ENCODE peak calls at places on chromosomes 2 and 18, in six cellular contexts. E is fibroblast of mammary gland; K is right cardiac atrium; R is NCI-H1105; X is HFF-Myc; I is activated CD4-positive, alpha-beta T cell treated with anti-CD3 and anti-CD28 coated beads, Interleukin-2, amount 10 ng/mL, durations not matched to agents 7 days and 5 days. U is an unnamed sample.

GRCh38 chr2:191358325-191359025 is 113.3 kb downstream of the MYO1B start:
- DNase-seq in E (no peak), X (no peak), I (no peak), K (peak; percentile 66), R (no peak), U (no peak)

GRCh38 chr18:48621240-48621639 is 82.4 kb downstream of the CTIF start:
- DNase-seq in R (no peak), X (peak; percentile 47), K (peak; percentile 24), E (peak; percentile 83), I (no peak), U (no peak)

GRCh38 chr18:39951321-39951720 is 2003.7 kb upstream of the PIK3C3 start:
- DNase-seq in E (peak; percentile 66), I (no peak), X (no peak), K (no peak), R (no peak), U (no peak)

GRCh38 chr2:192091480-192091879 is 103.3 kb downstream of the TMEFF2 start:
- DNase-seq in E (no peak), X (no peak), R (no peak), K (no peak), I (no peak), U (no peak)

GRCh38 chr18:77147418-77147852 is 14.9 kb upstream of the MBP start:
- DNase-seq in K (no peak), R (no peak), I (no peak), X (no peak), E (peak; percentile 81), U (no peak)

GRCh38 chr2:65456074-65456473 is 23.7 kb upstream of the SPRED2 start:
- DNase-seq in R (no peak), K (no peak), E (peak; percentile 97), X (no peak), I (no peak), U (no peak)

GRCh38 chr2:36356199-36356989 is 816 bp downstream of the CRIM1 start:
- DNase-seq in X (no peak), K (peak; percentile 79), R (no peak), I (peak; percentile 27), E (peak; percentile 35), U (no peak)

GRCh38 chr2:237414056-237414661 is at the start of gene COL6A3:
- DNase-seq in E (peak; percentile 98), I (no peak), R (no peak), X (peak; percentile 90), K (peak; percentile 92), U (no peak)

GRCh38 chr2:1742680-1743395 is 1.5 kb downstream of the PXDN start:
- DNase-seq in K (peak; percentile 94), E (peak; percentile 92), X (peak; percentile 55), R (no peak), I (peak; percentile 23), U (no peak)

GRCh38 chr2:61255580-61256437 is 93.8 kb downstream of the C2orf74 start:
- DNase-seq in E (peak; percentile 77), K (no peak), I (no peak), R (no peak), X (peak; percentile 22), U (no peak)

GRCh38 chr18:80173060-80173459 is 64.0 kb downstream of the ADNP2 start:
- DNase-seq in E (no peak), X (no peak), R (no peak), K (no peak), I (no peak), U (no peak)

GRCh38 chr2:96163768-96164429 is 18.7 kb upstream of the DUSP2 start:
- DNase-seq in K (no peak), E (no peak), X (no peak), R (no peak), I (peak; percentile 54), U (peak; percentile 78)

GRCh38 chr18:47280121-47280520 is 28.7 kb upstream of the SKOR2 start:
- DNase-seq in I (no peak), K (no peak), E (no peak), R (no peak), X (no peak), U (no peak)

GRCh38 chr2:72738096-72738495 is 87.7 kb downstream of the EXOC6B start:
- DNase-seq in E (peak; percentile 13), I (no peak), R (no peak), X (no peak), K (no peak), U (no peak)

GRCh38 chr2:113056501-113056900 is 2.5 kb upstream of the IL36RN start:
- DNase-seq in E (no peak), R (no peak), X (no peak), K (no peak), I (no peak), U (no peak)

GRCh38 chr18:37381554-37381953 is 184.0 kb downstream of the CELF4 start:
- DNase-seq in R (no peak), K (no peak), I (no peak), X (no peak), E (no peak), U (no peak)

GRCh38 chr2:110999626-111000025 is 121.1 kb upstream of the BCL2L11 start:
- DNase-seq in X (no peak), E (no peak), I (no peak), K (no peak), R (no peak), U (no peak)

U was measured in CD4-positive, CD25-positive, alpha-beta regulatory T cell.